ENCODE peak calls at places on chromosomes 3 and 15, in five cellular contexts. K is GM12864, C is astrocyte of the spinal cord, E is psoas muscle, I is heart left ventricle. M is an unnamed sample.

GRCh38 chr3:53162672-53163458 is 1.9 kb downstream of the PRKCD start:
- DNase-seq in K (no peak), C (no peak), E (no peak), I (no peak), M (no peak)

GRCh38 chr3:160577093-160577492 is 11.7 kb upstream of the KPNA4 start:
- DNase-seq in K (no peak), C (no peak), E (no peak), I (no peak), M (no peak)

GRCh38 chr3:147113293-147114045 is 292.9 kb downstream of the ZIC4 start:
- DNase-seq in K (no peak), C (peak), E (no peak), I (no peak), M (no peak)

GRCh38 chr3:131447349-131447748 is 55.4 kb downstream of the MRPL3 start:
- DNase-seq in K (no peak), C (no peak), E (no peak), I (no peak), M (no peak)

GRCh38 chr3:177610677-177611654 is 413.7 kb upstream of the TBL1XR1 start:
- DNase-seq in K (no peak), C (peak), E (no peak), I (no peak), M (no peak)

GRCh38 chr15:92061511-92062200 is 208.1 kb downstream of the SLCO3A1 start:
- DNase-seq in K (no peak), C (no peak), E (no peak), I (no peak), M (no peak)

GRCh38 chr3:46114324-46114988 is 87.2 kb upstream of the XCR1 start:
- DNase-seq in K (no peak), C (peak), E (no peak), I (no peak), M (no peak)

GRCh38 chr15:57552678-57553334 is 38.9 kb upstream of the MYZAP start:
- DNase-seq in K (no peak), C (no peak), E (no peak), I (no peak), M (no peak)

GRCh38 chr3:81237193-81237592 is 524.3 kb downstream of the GBE1 start:
- DNase-seq in K (no peak), C (no peak), E (no peak), I (no peak), M (no peak)

GRCh38 chr3:157026091-157026490 is 133.9 kb downstream of the CCNL1 start:
- DNase-seq in K (no peak), C (no peak), E (no peak), I (no peak), M (no peak)

GRCh38 chr3:107199962-107200465 is 177.2 kb upstream of the CCDC54 start:
- DNase-seq in K (no peak), C (no peak), E (no peak), I (no peak), M (no peak)

GRCh38 chr3:179069762-179070390 is 1.7 kb downstream of the ZMAT3 start:
- DNase-seq in K (no peak), C (peak), E (no peak), I (no peak), M (no peak)
- H3K4me3 ChIP-seq in K (peak), C (peak), E (peak), I (peak), M (peak)

GRCh38 chr15:55588070-55588817 is at the start of gene PYGO1:
- DNase-seq in K (no peak), C (peak), E (peak), I (peak), M (peak)
- H3K4me3 ChIP-seq in K (peak), C (peak), E (peak), I (peak), M (peak)

GRCh38 chr3:187139895-187140253 is 578 bp upstream of the RPL39L start:
- DNase-seq in K (no peak), C (no peak), E (no peak), I (no peak), M (no peak)
- H3K4me3 ChIP-seq in K (peak), C (peak), E (peak), I (peak), M (no peak)

DNA sequence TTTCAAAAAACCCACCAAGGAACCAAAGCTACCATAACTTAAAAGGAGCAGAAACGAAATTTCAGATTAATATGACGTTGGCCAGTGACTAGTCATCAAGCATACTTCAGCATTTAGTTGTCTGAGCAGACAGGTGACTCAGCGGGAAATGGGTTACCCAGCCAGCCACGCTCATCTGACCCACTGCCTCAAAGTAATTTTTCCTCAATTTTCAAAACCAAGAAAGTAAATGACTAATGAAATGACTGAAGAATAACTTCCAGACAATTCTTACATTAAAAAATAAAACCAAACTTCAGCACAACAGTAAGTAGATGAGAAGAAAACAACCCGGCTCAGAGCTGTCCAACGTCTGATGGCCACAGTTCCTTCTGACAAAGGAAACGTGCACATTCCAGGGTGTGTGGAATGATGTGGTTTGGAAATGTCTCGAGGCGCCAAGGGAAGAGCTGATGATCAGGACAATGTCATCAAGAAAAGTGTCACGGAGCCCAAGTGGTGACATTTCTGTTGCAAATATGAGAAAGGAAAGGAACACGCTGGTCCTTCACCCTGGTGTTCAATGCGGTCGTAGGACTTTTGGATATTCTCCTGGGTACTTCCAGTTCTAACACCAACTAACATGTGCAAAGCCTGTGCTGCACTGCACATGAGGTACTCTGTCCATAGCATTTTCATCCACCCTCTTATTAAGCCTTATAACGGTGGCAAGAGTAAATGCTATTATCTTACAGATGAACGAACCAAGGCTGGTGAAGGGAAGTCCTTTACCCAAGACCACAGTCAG is 79.1 kb downstream of the FOXP1 start:
- DNase-seq in K (no peak), C (peak), E (no peak), I (no peak), M (no peak)
- H3K4me3 ChIP-seq in K (no peak), C (no peak), E (no peak), I (no peak), M (no peak)

GRCh38 chr15:40182358-40183029 is 21.6 kb downstream of the BUB1B start:
- DNase-seq in K (no peak), C (peak), E (no peak), I (no peak), M (no peak)
- H3K4me3 ChIP-seq in K (no peak), C (no peak), E (no peak), I (no peak), M (no peak)

DNA sequence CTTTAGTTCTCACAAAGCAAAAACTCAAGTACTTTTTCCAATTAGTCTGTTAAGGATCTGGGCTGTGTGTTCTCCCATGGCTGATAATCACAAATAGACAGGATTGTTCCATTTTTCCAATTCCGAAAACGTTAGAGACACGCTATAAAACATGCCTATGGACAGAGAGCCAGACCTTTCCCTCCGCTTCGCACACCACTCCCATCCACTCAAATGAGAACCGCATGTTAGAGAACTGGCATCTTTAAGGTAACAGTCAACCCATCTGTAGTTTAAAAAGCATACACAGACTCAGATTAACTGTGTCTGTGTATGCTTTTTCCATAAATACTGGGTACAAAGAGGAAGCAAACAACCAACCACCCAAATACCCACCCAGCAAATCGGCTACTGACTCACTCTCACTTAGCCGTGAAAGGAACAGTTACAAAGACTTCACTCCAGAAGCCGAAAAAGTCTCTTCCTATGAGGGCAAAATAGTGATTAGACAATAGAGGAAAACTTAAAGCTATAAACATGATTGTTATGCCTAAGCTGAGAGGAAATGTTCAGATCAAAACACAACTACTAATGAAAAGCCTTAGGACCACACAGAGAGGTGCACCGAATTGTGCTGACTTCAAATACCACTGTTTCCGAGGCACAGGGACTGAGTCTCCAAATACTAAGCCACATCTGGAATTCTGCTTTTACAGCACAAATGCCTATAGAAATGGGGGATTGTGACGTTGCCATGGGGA is 36.1 kb downstream of the IL17RD start:
- DNase-seq in K (no peak), C (peak), E (no peak), I (no peak), M (no peak)
- H3K4me3 ChIP-seq in K (no peak), C (no peak), E (no peak), I (no peak), M (no peak)

GRCh38 chr15:66155065-66155464 is 98.5 kb downstream of the MEGF11 start:
- DNase-seq in K (no peak), C (no peak), E (no peak), I (no peak), M (no peak)
- H3K4me3 ChIP-seq in K (no peak), C (no peak), E (no peak), I (no peak), M (no peak)

DNA sequence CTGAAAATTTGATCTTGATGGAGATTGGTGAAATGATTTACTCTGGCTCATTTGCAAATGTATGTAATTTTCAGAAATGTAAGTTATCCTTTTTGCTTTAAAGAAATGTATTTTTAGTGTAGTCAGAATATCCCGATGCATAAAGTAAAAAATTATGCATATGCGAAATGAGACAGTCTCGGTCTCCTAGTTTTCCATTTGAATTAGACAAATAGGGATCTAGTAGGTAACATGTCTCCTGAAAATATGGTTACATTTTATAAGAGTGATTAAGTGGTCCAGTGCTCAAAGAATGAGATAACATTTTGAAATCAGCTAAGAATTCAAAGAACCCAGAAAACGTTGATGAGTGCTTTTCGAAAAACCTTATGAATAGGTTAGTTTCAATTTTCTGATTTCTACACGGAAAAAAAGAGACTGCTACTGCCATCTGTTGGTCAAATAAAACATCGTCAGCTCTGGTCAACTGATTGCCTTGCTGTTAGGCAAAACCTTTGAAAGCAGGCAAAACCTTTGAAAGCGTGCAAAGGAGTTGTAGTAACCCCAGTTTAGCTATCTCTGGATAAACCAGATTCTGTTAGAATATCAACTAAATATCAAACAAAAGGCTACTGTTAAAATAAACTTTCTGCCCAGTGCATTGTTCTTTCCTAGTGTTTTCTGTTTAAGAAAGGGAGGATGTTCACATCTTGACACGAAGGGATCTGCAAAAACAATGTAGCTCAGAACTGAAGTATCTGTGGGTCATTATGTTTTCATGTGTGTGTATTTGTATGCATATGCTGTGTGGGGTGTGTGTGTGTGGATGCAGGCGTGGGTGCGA is 59.3 kb upstream of the CHMP2B start:
- DNase-seq in K (peak), C (peak), E (no peak), I (no peak), M (no peak)
- H3K4me3 ChIP-seq in K (no peak), C (peak), E (peak), I (peak), M (peak)